ENCODE peak calls at places on chromosome 19, in six cellular contexts. N is lung, E is heart left ventricle, R is fibroblast of lung, X is neural progenitor cell, Y is mesenchymal stem cell. C is an unnamed sample.

GRCh38 chr19:17294051-17294891 is 9.0 kb downstream of the ABHD8 start:
- DNase-seq in N (no peak), E (no peak), R (no peak), X (peak; percentile 48), Y (no peak), C (peak; percentile 83)

GRCh38 chr19:40976724-40977123 is 14.4 kb upstream of the CYP2B6 start:
- DNase-seq in N (no peak), E (no peak), R (no peak), X (no peak), Y (no peak), C (no peak)

GRCh38 chr19:35171730-35172129 is 17.2 kb downstream of the FXYD5 start:
- DNase-seq in N (no peak), E (no peak), R (no peak), X (no peak), Y (no peak), C (no peak)

GRCh38 chr19:18464646-18465045 is 26.7 kb upstream of the ISYNA1 start:
- DNase-seq in N (peak; percentile 76), E (peak; percentile 88), R (peak; percentile 98), X (no peak), Y (peak; percentile 95), C (peak; percentile 86)

GRCh38 chr19:14139944-14140343 is 3.6 kb upstream of the ASF1B start:
- DNase-seq in N (no peak), E (peak; percentile 48), R (no peak), X (peak; percentile 77), Y (peak; percentile 87), C (no peak)

GRCh38 chr19:2207991-2208860 is 27.9 kb downstream of the PLEKHJ1 start:
- DNase-seq in N (no peak), E (peak; percentile 83), R (peak; percentile 61), X (peak; percentile 83), Y (peak; percentile 91), C (no peak)

GRCh38 chr19:7783991-7784421 is 21.0 kb downstream of the CLEC4M start:
- DNase-seq in N (peak; percentile 62), E (no peak), R (peak; percentile 53), X (no peak), Y (peak; percentile 68), C (no peak)

GRCh38 chr19:1082165-1082927 is 12.8 kb downstream of the POLR2E start:
- DNase-seq in N (peak; percentile 91), E (no peak), R (no peak), X (peak; percentile 98), Y (no peak), C (peak; percentile 84)

GRCh38 chr19:30733826-30734550 is 361.8 kb downstream of the ZNF536 start:
- DNase-seq in N (no peak), E (no peak), R (no peak), X (peak; percentile 64), Y (no peak), C (no peak)

GRCh38 chr19:19597809-19598306 is 20.6 kb downstream of the PBX4 start:
- DNase-seq in N (no peak), E (no peak), R (no peak), X (no peak), Y (no peak), C (no peak)

GRCh38 chr19:19319725-19320361 is 466 bp downstream of the SUGP1 start:
- DNase-seq in N (no peak), E (no peak), R (no peak), X (no peak), Y (no peak), C (no peak)

GRCh38 chr19:33868821-33869412 is 72.2 kb downstream of the KCTD15 start:
- DNase-seq in N (no peak), E (peak; percentile 58), R (peak; percentile 28), X (peak; percentile 50), Y (no peak), C (peak; percentile 63)

GRCh38 chr19:48858984-48859710 is 9.3 kb downstream of the PLEKHA4 start:
- DNase-seq in N (peak; percentile 74), E (no peak), R (no peak), X (no peak), Y (no peak), C (peak; percentile 82)

GRCh38 chr19:30719189-30719990 is 347.2 kb downstream of the ZNF536 start:
- DNase-seq in N (no peak), E (peak; percentile 79), R (peak; percentile 18), X (peak; percentile 66), Y (peak; percentile 5), C (peak; percentile 81)

GRCh38 chr19:19258589-19259338 is 14.3 kb downstream of the TM6SF2 start:
- DNase-seq in N (no peak), E (no peak), R (no peak), X (no peak), Y (no peak), C (no peak)

GRCh38 chr19:507286-508203 is at the start of gene TPGS1:
- DNase-seq in N (peak; percentile 73), E (peak; percentile 78), R (peak; percentile 65), X (peak; percentile 97), Y (peak; percentile 100), C (peak; percentile 83)

GRCh38 chr19:8304841-8305621 is 3.1 kb downstream of the CD320 start:
- DNase-seq in N (peak; percentile 27), E (peak; percentile 33), R (no peak), X (peak; percentile 86), Y (no peak), C (peak; percentile 73)

GRCh38 chr19:17526922-17527321 is 15.5 kb downstream of the PGLS start:
- DNase-seq in N (no peak), E (no peak), R (no peak), X (no peak), Y (no peak), C (no peak)

GRCh38 chr19:49488863-49489537 is 1.6 kb downstream of the RPL13A start:
- DNase-seq in N (no peak), E (no peak), R (no peak), X (peak; percentile 16), Y (peak; percentile 41), C (no peak)

GRCh38 chr19:45040059-45040767 is 1.4 kb downstream of the CLASRP start:
- DNase-seq in N (no peak), E (no peak), R (no peak), X (no peak), Y (no peak), C (no peak)

GRCh38 chr19:45045671-45046353 is 7.0 kb downstream of the CLASRP start:
- DNase-seq in N (no peak), E (no peak), R (no peak), X (no peak), Y (no peak), C (no peak)

GRCh38 chr19:45037393-45038169 is 1.3 kb upstream of the CLASRP start:
- DNase-seq in N (no peak), E (no peak), R (no peak), X (no peak), Y (no peak), C (no peak)

GRCh38 chr19:45038931-45039893 is at the start of gene CLASRP:
- DNase-seq in N (peak; percentile 92), E (peak; percentile 94), R (peak; percentile 92), X (peak; percentile 96), Y (peak; percentile 92), C (peak; percentile 96)

DNA sequence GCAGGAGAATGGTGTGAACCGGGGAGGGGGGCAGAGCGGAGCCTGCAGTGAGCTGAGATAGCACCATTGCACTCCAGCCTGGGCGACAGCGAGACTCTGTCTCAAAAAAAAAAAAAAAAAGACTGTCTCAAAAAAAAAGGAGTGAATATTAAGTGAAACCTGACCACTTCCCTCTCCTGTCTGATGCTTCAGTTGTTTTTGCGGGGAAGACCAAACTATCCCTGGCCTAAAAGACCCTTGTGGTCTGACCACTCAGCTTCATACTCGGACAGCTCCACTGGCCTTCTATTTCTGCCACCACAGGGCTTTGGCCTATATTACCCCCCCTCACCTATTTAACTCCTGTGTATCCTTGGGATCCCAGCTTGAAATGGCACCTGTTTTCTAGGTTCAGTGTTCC is 2.3 kb downstream of the CLASRP start:
- DNase-seq in N (no peak), E (no peak), R (no peak), X (no peak), Y (no peak), C (no peak)
- H3K4me3 ChIP-seq in N (no peak overlapping the region), E (no peak overlapping the region), R (no peak overlapping the region), X (no peak overlapping the region), Y (no peak overlapping the region), C (no peak overlapping the region)

GRCh38 chr19:46847528-46847927 is 3.1 kb downstream of the AP2S1 start:
- DNase-seq in N (no peak), E (no peak), R (no peak), X (no peak), Y (peak; percentile 91), C (no peak)
- H3K27ac ChIP-seq in N (no peak overlapping the region), E (no peak overlapping the region), R (no peak overlapping the region), X (no peak overlapping the region), Y (no peak overlapping the region), C (no peak overlapping the region)

GRCh38 chr19:28475525-28475924 is 737.4 kb downstream of the UQCRFS1 start:
- DNase-seq in N (no peak), E (no peak), R (no peak), X (no peak), Y (no peak), C (peak; percentile 58)

GRCh38 chr19:28468701-28469459 is 744.1 kb downstream of the UQCRFS1 start:
- DNase-seq in N (no peak), E (no peak), R (no peak), X (peak; percentile 48), Y (peak; percentile 19), C (peak; percentile 56)

GRCh38 chr19:28472111-28472510 is 740.8 kb downstream of the UQCRFS1 start:
- DNase-seq in N (no peak), E (no peak), R (no peak), X (no peak), Y (no peak), C (no peak)

GRCh38 chr19:28469544-28469943 is 743.4 kb downstream of the UQCRFS1 start:
- DNase-seq in N (no peak), E (no peak), R (no peak), X (no peak), Y (no peak), C (no peak)

GRCh38 chr19:28472843-28473242 is 740.1 kb downstream of the UQCRFS1 start:
- DNase-seq in N (peak; percentile 38), E (peak; percentile 33), R (no peak), X (no peak), Y (no peak), C (peak; percentile 73)
- H3K9me3 ChIP-seq in N (no peaks in the 10 kb centered on the region), E (no peaks in the 10 kb centered on the region), R (no peaks in the 10 kb centered on the region), X (no peaks in the 10 kb centered on the region), Y (no peaks in the 10 kb centered on the region), C (no peaks in the 10 kb centered on the region)

DNA sequence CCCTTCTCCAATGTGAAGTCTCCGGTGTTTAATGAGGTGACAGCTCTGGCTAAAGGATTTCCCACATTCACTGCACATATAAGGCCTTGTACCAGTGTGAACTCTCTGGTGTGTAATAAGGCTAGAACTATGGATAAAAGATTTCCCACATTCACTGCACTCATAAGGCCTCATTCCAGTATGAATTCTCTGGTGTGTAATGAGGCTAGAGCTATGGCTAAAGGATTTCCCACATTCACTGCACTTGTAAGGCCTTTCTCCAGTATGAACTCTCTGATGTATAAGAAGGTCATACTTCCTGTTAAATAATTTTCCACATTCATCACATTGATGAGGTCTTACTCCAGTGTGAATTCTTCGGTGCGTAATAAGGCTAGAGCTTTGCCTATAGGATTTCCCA is 5.9 kb downstream of the ZNF256 start:
- DNase-seq in N (no peak), E (no peak), R (no peak), X (no peak), Y (no peak), C (no peak)
- H3K4me3 ChIP-seq in N (no peak overlapping the region), E (no peak overlapping the region), R (no peak overlapping the region), X (no peak overlapping the region), Y (no peak overlapping the region), C (no peak overlapping the region)

C was measured in aorta.